ENCODE peak calls at places on chromosomes 1 and 21, in six cellular contexts. K is ovary, E is RWPE2, Z is HL-60, R is breast epithelium, M is fibroblast of lung. G is an unnamed sample.

GRCh38 chr1:241722984-241723383 is 70.9 kb downstream of the WDR64 start:
- DNase-seq in E (no peak), Z (no peak), K (no peak), M (no peak), R (no peak), G (no peak)

GRCh38 chr1:197464039-197464438 is 196.0 kb downstream of the CRB1 start:
- DNase-seq in K (peak), Z (peak), E (no peak), M (peak), R (no peak), G (no peak)

GRCh38 chr1:154425172-154425571 is 20.0 kb downstream of the IL6R start:
- DNase-seq in M (peak), K (no peak), E (no peak), Z (no peak), R (no peak), G (no peak)

GRCh38 chr1:232574867-232575523 is 54.9 kb downstream of the SIPA1L2 start:
- DNase-seq in M (no peak), K (no peak), Z (no peak), R (no peak), E (no peak), G (no peak)

GRCh38 chr1:150976401-150976821 is 1.8 kb upstream of the CERS2 start:
- DNase-seq in E (no peak), K (no peak), M (no peak), Z (no peak), R (no peak), G (no peak)

GRCh38 chr1:153220606-153221303 is 3.4 kb downstream of the PRR9 start:
- DNase-seq in E (no peak), K (peak), M (no peak), Z (no peak), R (no peak), G (no peak)

GRCh38 chr1:63954187-63954586 is 180.4 kb downstream of the ROR1 start:
- DNase-seq in E (no peak), M (no peak), R (no peak), K (no peak), Z (no peak), G (no peak)

GRCh38 chr1:205939690-205940330 is 3.4 kb downstream of the SLC26A9 start:
- DNase-seq in K (no peak), Z (peak), R (no peak), E (no peak), M (no peak), G (no peak)

GRCh38 chr1:42931911-42932422 is 26.7 kb downstream of the SLC2A1 start:
- DNase-seq in Z (peak), M (no peak), K (no peak), R (peak), E (no peak), G (peak)

GRCh38 chr1:64223329-64224151 is 20.1 kb downstream of the UBE2U start:
- DNase-seq in R (no peak), M (peak), K (no peak), E (no peak), Z (no peak), G (no peak)

GRCh38 chr1:59601032-59601431 is 213.7 kb upstream of the HOOK1 start:
- DNase-seq in E (no peak), Z (no peak), M (peak), K (no peak), R (no peak), G (peak)

GRCh38 chr21:36606292-36606982 is 92.5 kb upstream of the SIM2 start:
- DNase-seq in M (no peak), R (no peak), E (no peak), Z (no peak), K (no peak), G (no peak)

GRCh38 chr1:240776237-240776636 is 164.3 kb upstream of the GREM2 start:
- DNase-seq in Z (no peak), R (no peak), M (no peak), E (no peak), K (no peak), G (no peak)

GRCh38 chr1:109158433-109158832 is 44.5 kb downstream of the ELAPOR1 start:
- DNase-seq in Z (no peak), E (no peak), R (no peak), M (no peak), K (no peak), G (no peak)

GRCh38 chr1:40162791-40163441 is 1.7 kb downstream of the RLF start:
- DNase-seq in E (no peak), R (no peak), M (peak), Z (no peak), K (no peak), G (no peak)

GRCh38 chr1:164320780-164321683 is 238.0 kb upstream of the PBX1 start:
- DNase-seq in M (peak), E (no peak), Z (no peak), R (no peak), K (peak), G (no peak)

GRCh38 chr1:220824031-220824989 is 37.6 kb downstream of the MTARC1 start:
- DNase-seq in M (peak), Z (no peak), K (no peak), E (no peak), R (no peak), G (no peak)

GRCh38 chr1:225454067-225454618 is 26.3 kb upstream of the LBR start:
- DNase-seq in K (no peak), Z (no peak), E (no peak), M (no peak), R (no peak), G (no peak)

GRCh38 chr1:62891961-62892562 is 108.1 kb downstream of the ATG4C start:
- DNase-seq in R (no peak), M (no peak), K (no peak), Z (no peak), E (no peak), G (no peak)

GRCh38 chr1:10396870-10397269 is 2.0 kb upstream of the PGD start:
- DNase-seq in E (no peak), M (no peak), R (no peak), K (no peak), Z (no peak), G (no peak)
- H3K27ac ChIP-seq in E (no peak), M (no peak), R (no peak), K (no peak), Z (no peak), G (no peak)

DNA sequence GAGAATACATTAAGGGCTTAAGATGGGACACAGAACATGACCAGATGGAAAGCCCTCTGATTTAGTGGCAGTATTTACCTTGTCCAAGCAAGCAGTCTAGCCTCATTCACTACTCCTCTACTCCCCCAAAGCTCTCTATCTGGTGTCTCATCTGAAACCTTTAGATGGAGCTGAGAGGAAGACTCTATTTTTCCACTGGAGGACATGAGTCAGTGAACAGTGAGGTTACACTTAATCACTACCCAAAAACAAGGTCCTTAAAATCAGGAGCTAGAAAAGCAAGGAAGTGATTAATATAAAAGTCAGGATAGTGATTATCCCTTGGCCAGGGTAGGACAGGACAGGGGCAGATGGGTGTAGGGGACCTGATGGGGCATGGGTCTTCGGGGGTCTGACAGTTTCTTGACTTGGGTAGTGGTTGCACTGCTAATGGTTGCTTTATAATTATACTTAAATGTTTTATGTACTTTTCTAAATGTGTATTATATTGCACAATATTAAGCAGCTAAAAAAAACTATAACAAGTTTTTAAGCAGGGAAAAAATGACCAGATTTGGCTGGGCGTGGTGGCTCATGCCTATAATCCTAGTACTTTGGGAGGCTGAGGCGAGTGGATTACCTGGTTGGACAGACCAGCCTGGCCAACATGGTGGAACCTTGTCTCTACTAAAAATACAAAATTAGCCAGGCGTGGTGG is 3.0 kb downstream of the PTPN22 start:
- DNase-seq in K (no peak), R (no peak), E (no peak), M (peak), Z (no peak), G (no peak)
- H3K27ac ChIP-seq in K (no peak), R (no peak), E (peak), M (no peak), Z (no peak), G (no peak)

GRCh38 chr21:43953028-43953427 is 59.1 kb upstream of the TRAPPC10 start:
- DNase-seq in R (no peak), K (no peak), Z (no peak), E (no peak), M (no peak), G (no peak)
- H3K27ac ChIP-seq in R (no peak), K (no peak), Z (no peak), E (no peak), M (no peak), G (no peak)

DNA sequence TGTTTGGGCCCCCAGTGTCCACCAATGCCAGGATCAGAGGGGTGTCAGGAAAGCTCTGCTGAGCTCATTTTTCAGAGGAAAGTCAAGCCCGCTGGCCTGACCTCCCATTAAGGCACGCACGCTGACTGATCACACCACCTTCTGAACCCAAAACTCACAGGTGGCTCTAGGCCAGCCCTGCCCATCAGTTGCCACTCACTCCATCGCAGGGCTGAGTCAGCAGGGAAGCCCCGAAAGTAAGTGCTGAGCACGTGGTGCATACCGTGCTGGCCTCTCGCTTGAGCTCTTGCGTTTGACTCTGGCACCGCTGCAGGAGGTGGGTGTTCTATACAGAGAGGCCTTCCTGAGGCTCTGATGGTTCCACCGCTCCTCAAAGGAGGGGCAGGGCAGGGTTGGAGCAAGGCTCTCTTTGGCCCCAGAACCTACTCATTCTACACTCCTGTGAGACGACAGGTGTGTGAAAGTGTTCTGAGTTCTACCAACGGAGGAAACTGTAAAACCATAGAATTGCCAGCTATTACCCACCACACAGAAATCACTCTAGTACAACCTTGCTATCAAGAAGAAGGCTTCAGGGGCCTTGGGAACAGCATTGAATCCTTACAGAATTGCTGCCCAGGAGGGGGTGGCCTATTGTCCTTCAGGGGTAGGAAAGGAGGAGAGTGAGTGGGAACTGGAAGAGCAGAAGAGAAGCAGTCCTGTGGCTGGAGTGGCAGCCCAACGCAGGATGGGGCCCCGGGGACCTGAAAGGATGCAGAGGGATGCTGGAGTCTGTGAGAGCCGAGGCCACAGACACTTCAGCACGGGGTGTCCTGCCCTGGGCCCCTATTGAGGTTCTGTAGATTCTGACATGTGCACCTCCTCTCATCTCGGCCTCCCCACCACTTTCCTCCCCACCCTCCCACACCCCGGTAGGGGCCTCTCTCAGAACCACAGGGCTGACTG is 214.7 kb upstream of the EDN2 start:
- DNase-seq in M (no peak), Z (no peak), E (no peak), R (no peak), K (no peak), G (no peak)
- H3K27ac ChIP-seq in M (no peak), Z (no peak), E (no peak), R (no peak), K (no peak), G (no peak)

GRCh38 chr1:7572654-7573152 is 198.4 kb upstream of the VAMP3 start:
- DNase-seq in K (no peak), Z (no peak), E (no peak), M (no peak), R (no peak), G (no peak)
- H3K27ac ChIP-seq in K (no peak), Z (no peak), E (peak), M (no peak), R (no peak), G (no peak)

DNA sequence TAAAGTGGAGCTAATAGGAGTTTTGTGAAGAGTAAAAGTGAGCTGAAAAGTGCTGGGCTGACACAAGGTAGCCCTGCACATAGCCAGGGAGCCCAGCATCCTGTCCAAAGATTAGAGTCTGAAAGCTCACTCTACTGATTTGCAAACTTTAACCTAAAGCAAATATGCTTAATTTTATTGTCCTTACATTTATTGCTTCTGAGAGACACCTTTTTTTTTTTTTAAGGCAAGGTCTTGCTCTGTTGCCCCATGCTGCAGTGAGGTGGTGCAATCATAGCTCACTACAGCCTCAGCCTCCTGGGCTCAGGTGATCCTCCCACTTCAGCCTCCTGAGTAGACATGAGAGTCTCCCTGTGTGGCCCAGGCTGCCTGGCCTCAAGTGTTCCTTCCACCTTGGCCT is 16.5 kb downstream of the MGST3 start:
- DNase-seq in E (no peak), M (no peak), Z (no peak), K (no peak), R (no peak), G (no peak)
- H3K27ac ChIP-seq in E (no peak), M (no peak), Z (no peak), K (no peak), R (no peak), G (no peak)

GRCh38 chr21:43025636-43026180 is 49.9 kb downstream of the CBS start:
- DNase-seq in Z (no peak), K (no peak), E (no peak), R (no peak), M (peak), G (no peak)
- H3K27ac ChIP-seq in Z (no peak), K (peak), E (no peak), R (no peak), M (no peak), G (no peak)